ENCODE peak calls at places on chromosomes 4 and X, in eight cellular contexts. L is HTR-8/SVneo; F is posterior cingulate gyrus; U is naive thymus-derived CD8-positive, alpha-beta T cell; J is colonic mucosa; R is H54; S is H7; C is dermis microvascular lymphatic vessel endothelial cell. V is an unnamed sample.

GRCh38 chr4:24179201-24179840 is 289.5 kb upstream of the PPARGC1A start:
- DNase-seq in R (no peak), S (no peak), U (no peak), L (no peak), F (no peak), J (no peak), C (no peak), V (no peak)

GRCh38 chr4:146585761-146586333 is 52.8 kb upstream of the POU4F2 start:
- DNase-seq in U (no peak), R (no peak), S (no peak), C (no peak), L (no peak), F (no peak), J (no peak), V (no peak)

GRCh38 chrX:81414630-81415029 is 212.7 kb downstream of the SH3BGRL start:
- DNase-seq in J (no peak), R (no peak), F (no peak), U (no peak), S (no peak), C (no peak), L (no peak), V (no peak)

GRCh38 chrX:143781103-143781502 is 60.6 kb upstream of the SPANXN2 start:
- DNase-seq in S (no peak), L (peak; percentile 10), U (no peak), F (no peak), J (no peak), C (no peak), R (peak; percentile 9), V (peak; percentile 1)

GRCh38 chr4:82044141-82044993 is 329.4 kb downstream of the HNRNPD start:
- DNase-seq in F (peak; percentile 54), U (no peak), S (peak; percentile 86), L (peak; percentile 3), R (no peak), C (no peak), J (peak; percentile 40), V (peak; percentile 49)

GRCh38 chrX:39855748-39856129 is 242.0 kb downstream of the BCOR start:
- DNase-seq in L (peak; percentile 50), S (peak; percentile 72), R (no peak), C (peak; percentile 5), F (no peak), J (peak; percentile 66), U (peak; percentile 62), V (peak; percentile 29)

GRCh38 chr4:22553560-22553959 is 37.7 kb upstream of the ADGRA3 start:
- DNase-seq in C (no peak), U (no peak), S (no peak), L (no peak), F (no peak), J (peak; percentile 31), R (no peak), V (no peak)

GRCh38 chr4:8763966-8764901 is 107.4 kb downstream of the HMX1 start:
- DNase-seq in C (no peak), L (no peak), S (peak; percentile 38), F (no peak), R (no peak), U (no peak), J (no peak), V (no peak)

GRCh38 chr4:71110499-71110898 is 117.0 kb downstream of the DCK start:
- DNase-seq in F (no peak), L (no peak), S (no peak), U (no peak), C (no peak), R (no peak), J (no peak), V (no peak)

GRCh38 chr4:184344899-184345572 is 127.4 kb upstream of the ENPP6 start:
- DNase-seq in U (no peak), J (no peak), R (no peak), C (no peak), F (no peak), S (no peak), L (no peak), V (no peak)

GRCh38 chrX:16869393-16870094 is 618 bp downstream of the RBBP7 start:
- DNase-seq in U (peak; percentile 29), J (peak; percentile 23), C (no peak), F (no peak), L (no peak), R (no peak), S (peak; percentile 88), V (peak; percentile 5)

GRCh38 chr4:70703695-70704332 is 15.5 kb downstream of the UTP3 start:
- DNase-seq in U (no peak), L (no peak), F (no peak), S (no peak), J (peak; percentile 38), C (no peak), R (no peak), V (peak; percentile 47)